ENCODE peak calls at places on chromosomes 3 and 15, in four cellular contexts. O, K, A and D are unnamed samples.

GRCh38 chr3:93988283-93988682 is 8.3 kb downstream of the ARL13B start:
- DNase-seq in O (no peak), K (no peak), A (peak), D (no peak)

GRCh38 chr15:77702211-77702957 is 69.7 kb upstream of the LINGO1 start:
- DNase-seq in O (peak), K (peak), A (no peak), D (peak)

GRCh38 chr3:57951106-57951882 is 56.9 kb upstream of the FLNB start:
- DNase-seq in O (peak), K (peak), A (no peak), D (peak)

GRCh38 chr15:67175643-67176071 is 78.8 kb downstream of the AAGAB start:
- DNase-seq in O (peak), K (peak), A (peak), D (peak)

GRCh38 chr3:123094492-123094891 is 27.7 kb downstream of the PDIA5 start:
- DNase-seq in O (no peak), K (no peak), A (no peak), D (no peak)

GRCh38 chr3:20930034-20930433 is 744.0 kb upstream of the SGO1 start:
- DNase-seq in O (no peak), K (peak), A (peak), D (peak)

GRCh38 chr3:10982782-10983181 is 9.8 kb upstream of the SLC6A1 start:
- DNase-seq in O (no peak), K (no peak), A (no peak), D (no peak)

GRCh38 chr3:53422954-53423708 is 71.3 kb upstream of the CACNA1D start:
- DNase-seq in O (no peak), K (no peak), A (no peak), D (no peak)

GRCh38 chr3:110789315-110789714 is 282.3 kb upstream of the NECTIN3 start:
- DNase-seq in O (no peak), K (peak), A (no peak), D (no peak)

GRCh38 chr3:170049146-170050000 is 11.6 kb downstream of the GPR160 start:
- DNase-seq in O (peak), K (peak), A (no peak), D (no peak)

GRCh38 chr15:59642351-59642750 is 15.0 kb downstream of the GTF2A2 start:
- DNase-seq in O (no peak), K (no peak), A (no peak), D (no peak)

GRCh38 chr15:57328479-57329250 is 47.6 kb upstream of the CGNL1 start:
- DNase-seq in O (no peak), K (no peak), A (no peak), D (no peak)
- H3K4me3 ChIP-seq in O (no peak), K (no peak), A (no peak), D (no peak)

DNA sequence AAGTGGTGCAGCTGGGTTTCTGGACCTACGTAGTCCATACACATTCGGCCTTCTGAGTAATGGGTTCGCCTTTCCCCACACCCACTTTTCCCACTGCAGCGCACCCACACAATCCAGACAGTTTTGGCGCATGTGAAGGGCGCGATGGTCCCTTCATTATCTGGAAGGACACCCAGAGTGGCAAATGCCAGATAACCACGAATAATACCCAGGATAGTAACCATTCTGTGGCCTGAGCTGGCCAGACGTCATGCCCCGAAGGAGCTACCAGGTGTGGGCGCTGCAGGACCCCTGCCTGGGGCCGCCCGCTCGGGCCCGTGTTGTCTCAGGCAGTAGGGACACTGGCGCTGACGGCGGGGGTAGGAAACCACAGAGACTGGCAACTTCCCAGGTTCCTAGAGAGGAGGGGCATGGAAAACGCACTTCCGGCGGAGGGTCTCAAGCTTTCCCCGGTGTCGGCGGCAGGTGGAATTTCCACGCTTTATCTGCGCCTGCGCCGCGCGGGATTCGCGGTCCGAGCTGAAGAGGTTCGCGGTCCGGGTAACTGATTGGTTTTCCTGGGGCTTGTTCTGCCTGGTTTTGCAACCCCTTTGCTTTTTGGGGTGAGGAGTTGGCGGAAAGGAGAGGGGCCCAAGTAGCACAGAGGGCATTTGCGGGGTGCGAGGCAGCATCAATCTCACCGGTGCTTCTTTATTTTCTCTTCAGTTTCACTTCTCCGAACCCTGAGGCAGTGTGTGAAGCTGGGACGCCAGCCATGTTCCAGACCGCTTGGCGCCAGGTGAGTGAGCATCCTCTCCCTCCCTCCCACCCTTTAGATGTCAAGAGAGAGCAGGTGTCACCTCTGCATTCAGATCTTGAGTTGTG is at the start of gene ZNF620:
- DNase-seq in O (peak), K (peak), A (peak), D (peak)
- TF ChIP-seq CTCF in O (peak), K (no peak), A (peak), D (peak)

DNA sequence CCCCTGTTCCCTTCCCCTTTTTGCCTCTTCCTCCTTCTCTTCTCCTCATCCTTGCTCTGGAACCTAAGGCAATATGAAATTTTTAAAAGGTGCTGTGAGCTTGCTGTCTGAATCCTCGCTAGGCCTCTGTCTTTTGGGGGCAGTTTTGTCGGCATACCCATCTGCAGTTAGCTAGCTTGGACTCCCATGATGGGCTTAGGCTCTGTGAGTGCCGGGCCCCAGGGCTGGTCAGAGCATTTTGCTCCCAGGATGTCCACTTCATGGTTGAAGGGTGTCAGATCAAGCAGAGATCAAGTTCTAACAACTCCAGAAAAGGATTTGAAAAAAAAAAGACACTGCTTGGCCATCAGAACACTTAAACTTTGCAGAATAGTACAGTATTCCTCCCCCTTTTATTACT is 18.6 kb downstream of the ZIC1 start:
- DNase-seq in O (no peak), K (no peak), A (no peak), D (no peak)
- H3K4me3 ChIP-seq in O (no peak), K (no peak), A (no peak), D (no peak)

GRCh38 chr15:92693922-92694331 is 38.4 kb upstream of the FAM174B start:
- DNase-seq in O (no peak), K (peak), A (peak), D (no peak)
- TF ChIP-seq CTCF in O (no peak), K (peak), A (peak), D (peak)

GRCh38 chr3:197023998-197024651 is 5.5 kb downstream of the MELTF start:
- DNase-seq in O (peak), K (no peak), A (no peak), D (no peak)
- H3K4me3 ChIP-seq in O (no peak), K (no peak), A (no peak), D (no peak)

DNA sequence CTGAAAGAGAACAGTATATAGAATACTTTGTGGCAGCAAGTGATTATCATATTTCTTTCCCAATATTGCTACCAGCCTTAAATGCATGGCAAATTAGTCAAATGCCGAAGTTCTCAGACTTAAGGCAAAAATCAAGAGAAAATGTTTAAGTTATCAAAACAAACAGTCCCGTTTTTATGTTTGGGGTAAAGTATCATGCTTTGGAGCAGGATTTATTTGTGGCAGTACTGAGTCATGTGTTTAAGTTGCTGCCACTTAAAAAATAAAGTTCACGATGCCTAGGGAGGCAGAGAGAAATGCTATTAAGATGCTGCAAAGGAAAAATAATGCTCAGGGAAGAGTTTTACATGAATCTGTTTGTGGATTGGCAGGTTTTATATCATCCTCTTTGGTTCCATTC is 417.4 kb upstream of the MDFIC2 start:
- DNase-seq in O (no peak), K (no peak), A (no peak), D (peak)
- TF ChIP-seq CTCF in O (no peak), K (no peak), A (no peak), D (no peak)

DNA sequence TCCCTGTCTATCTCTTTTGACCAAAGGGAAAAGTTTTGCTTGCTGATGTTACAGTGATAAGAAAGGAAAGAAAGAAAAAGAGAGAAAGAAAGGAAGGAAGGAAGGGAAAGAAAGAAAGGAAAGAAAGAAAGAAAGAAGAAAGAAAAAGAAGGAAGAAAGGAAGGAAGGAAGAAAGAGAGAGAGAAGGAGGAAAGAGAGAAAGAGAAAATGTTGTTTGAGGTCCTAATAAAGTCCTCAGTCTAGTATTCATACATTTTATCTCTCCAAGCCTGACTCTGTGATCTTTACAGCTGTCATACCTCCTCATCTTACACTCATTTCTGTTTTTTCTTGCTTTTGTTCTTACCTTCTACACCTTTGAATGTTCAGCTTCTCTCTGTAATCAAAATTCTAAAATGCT is 111.4 kb upstream of the MBNL1 start:
- DNase-seq in O (no peak), K (no peak), A (no peak), D (no peak)
- H3K4me3 ChIP-seq in O (no peak), K (no peak), A (no peak), D (no peak)

GRCh38 chr3:5041315-5041714 is 62.1 kb downstream of the BHLHE40 start:
- DNase-seq in O (no peak), K (no peak), A (no peak), D (no peak)
- TF ChIP-seq CTCF in O (no peak), K (no peak), A (no peak), D (no peak)

GRCh38 chr3:9322780-9323179 is 40.1 kb upstream of the THUMPD3 start:
- DNase-seq in O (no peak), K (no peak), A (no peak), D (no peak)

GRCh38 chr3:9314796-9315195 is 48.1 kb upstream of the THUMPD3 start:
- DNase-seq in O (no peak), K (no peak), A (no peak), D (no peak)

GRCh38 chr3:9311265-9311664 is 51.6 kb upstream of the THUMPD3 start:
- DNase-seq in O (no peak), K (no peak), A (no peak), D (no peak)

GRCh38 chr3:9316881-9317341 is 45.9 kb upstream of the THUMPD3 start:
- DNase-seq in O (no peak), K (peak), A (no peak), D (peak)
- H3K4me3 ChIP-seq in O (peak), K (peak), A (no peak), D (peak)

DNA sequence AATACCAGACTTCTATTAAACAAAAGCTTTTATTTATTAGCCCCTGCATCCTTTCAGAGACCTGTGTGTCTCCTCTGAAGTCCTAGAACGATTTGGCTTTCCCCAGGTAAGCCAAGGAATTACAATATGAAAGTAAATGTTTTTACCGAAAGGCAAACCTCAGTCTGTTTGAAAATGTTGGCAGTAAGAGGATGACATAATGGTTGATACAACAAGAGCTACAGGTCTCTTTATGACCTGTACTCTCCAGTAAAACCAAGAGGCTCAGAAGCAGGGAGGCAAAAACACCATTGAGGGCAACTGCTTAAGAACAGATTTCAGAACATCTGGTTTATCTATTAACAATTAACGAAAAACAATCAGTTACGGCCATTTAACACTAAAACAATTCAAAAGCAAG is 107.8 kb downstream of the ADAM10 start:
- DNase-seq in O (no peak), K (no peak), A (no peak), D (no peak)
- TF ChIP-seq CTCF in O (no peak), K (no peak), A (no peak), D (no peak)